ENCODE peak calls at places on chromosome 22, in five cellular contexts. One of them, this sample, is unnamed.

GRCh38 chr22:20174785-20175596 is 24.1 kb upstream of the CCDC188 start:
- DNase-seq in NCI-H460: no peak
- DNase-seq in pancreas: no peak
- DNase-seq in iris pigment epithelial cell: peak; percentile 23
- DNase-seq in cardiac fibroblast: peak; percentile 31
- DNase-seq in this sample: no peak

GRCh38 chr22:19714320-19715252 is at the start of gene SEPTIN5:
- DNase-seq in NCI-H460: no peak
- DNase-seq in iris pigment epithelial cell: no peak
- DNase-seq in cardiac fibroblast: no peak
- DNase-seq in pancreas: no peak
- DNase-seq in this sample: no peak

GRCh38 chr22:21641417-21641794 is 696 bp upstream of the SDF2L1 start:
- DNase-seq in iris pigment epithelial cell: peak; percentile 65
- DNase-seq in NCI-H460: peak; percentile 50
- DNase-seq in cardiac fibroblast: peak; percentile 70
- DNase-seq in pancreas: peak; percentile 65
- DNase-seq in this sample: peak; percentile 69

GRCh38 chr22:19422440-19423301 is 8.9 kb downstream of the HIRA start:
- DNase-seq in cardiac fibroblast: no peak
- DNase-seq in iris pigment epithelial cell: no peak
- DNase-seq in NCI-H460: no peak
- DNase-seq in pancreas: no peak
- DNase-seq in this sample: no peak

GRCh38 chr22:43821606-43822425 is 9.7 kb upstream of the EFCAB6 start:
- DNase-seq in cardiac fibroblast: no peak
- DNase-seq in NCI-H460: no peak
- DNase-seq in iris pigment epithelial cell: no peak
- DNase-seq in pancreas: peak; percentile 8
- DNase-seq in this sample: no peak

GRCh38 chr22:44179989-44180705 is 578 bp upstream of the PARVG start:
- DNase-seq in pancreas: no peak
- DNase-seq in iris pigment epithelial cell: no peak
- DNase-seq in cardiac fibroblast: no peak
- DNase-seq in NCI-H460: no peak
- DNase-seq in this sample: no peak

GRCh38 chr22:40044870-40045834 is 50.4 kb downstream of the FAM83F start:
- DNase-seq in NCI-H460: no peak
- DNase-seq in pancreas: peak; percentile 61
- DNase-seq in cardiac fibroblast: peak; percentile 38
- DNase-seq in iris pigment epithelial cell: peak; percentile 23
- DNase-seq in this sample: peak; percentile 45

GRCh38 chr22:44352378-44353062 is 39.8 kb upstream of the SHISAL1 start:
- DNase-seq in NCI-H460: no peak
- DNase-seq in pancreas: no peak
- DNase-seq in cardiac fibroblast: no peak
- DNase-seq in iris pigment epithelial cell: no peak
- DNase-seq in this sample: no peak

GRCh38 chr22:47154621-47155081 is 392.2 kb downstream of the TBC1D22A start:
- DNase-seq in cardiac fibroblast: peak; percentile 53
- DNase-seq in pancreas: peak; percentile 94
- DNase-seq in NCI-H460: no peak
- DNase-seq in iris pigment epithelial cell: peak; percentile 31
- DNase-seq in this sample: no peak

GRCh38 chr22:30695351-30695762 is 683 bp downstream of the OSBP2 start:
- DNase-seq in NCI-H460: no peak
- DNase-seq in cardiac fibroblast: no peak
- DNase-seq in pancreas: peak; percentile 35
- DNase-seq in iris pigment epithelial cell: no peak
- DNase-seq in this sample: no peak

GRCh38 chr22:36954251-36955014 is 41.0 kb downstream of the CSF2RB start:
- DNase-seq in pancreas: no peak
- DNase-seq in cardiac fibroblast: no peak
- DNase-seq in NCI-H460: no peak
- DNase-seq in iris pigment epithelial cell: no peak
- DNase-seq in this sample: no peak

GRCh38 chr22:23832226-23833016 is 6.4 kb downstream of the DERL3 start:
- DNase-seq in iris pigment epithelial cell: no peak
- DNase-seq in NCI-H460: no peak
- DNase-seq in pancreas: no peak
- DNase-seq in cardiac fibroblast: no peak
- DNase-seq in this sample: no peak

GRCh38 chr22:24496234-24496633 is 1.1 kb downstream of the UPB1 start:
- DNase-seq in cardiac fibroblast: no peak
- DNase-seq in pancreas: no peak
- DNase-seq in NCI-H460: no peak
- DNase-seq in iris pigment epithelial cell: no peak
- DNase-seq in this sample: no peak

GRCh38 chr22:31846161-31847115 is 92.6 kb downstream of the DEPDC5 start:
- DNase-seq in iris pigment epithelial cell: peak; percentile 83
- DNase-seq in NCI-H460: no peak
- DNase-seq in pancreas: no peak
- DNase-seq in cardiac fibroblast: peak; percentile 46
- DNase-seq in this sample: no peak

GRCh38 chr22:43237280-43237679 is 50.3 kb upstream of the TTLL12 start:
- DNase-seq in NCI-H460: no peak
- DNase-seq in iris pigment epithelial cell: no peak
- DNase-seq in cardiac fibroblast: no peak
- DNase-seq in pancreas: peak; percentile 32
- DNase-seq in this sample: no peak

GRCh38 chr22:24141586-24141985 is 39.7 kb upstream of the SUSD2 start:
- DNase-seq in iris pigment epithelial cell: peak; percentile 36
- DNase-seq in pancreas: no peak
- DNase-seq in NCI-H460: no peak
- DNase-seq in cardiac fibroblast: peak; percentile 68
- DNase-seq in this sample: no peak

GRCh38 chr22:20219667-20220628 is 48.2 kb downstream of the RTN4R start:
- DNase-seq in NCI-H460: no peak
- DNase-seq in iris pigment epithelial cell: no peak
- DNase-seq in pancreas: no peak
- DNase-seq in cardiac fibroblast: no peak
- DNase-seq in this sample: no peak

GRCh38 chr22:24761888-24762675 is 12.4 kb downstream of the PIWIL3 start:
- DNase-seq in iris pigment epithelial cell: peak; percentile 33
- DNase-seq in pancreas: no peak
- DNase-seq in NCI-H460: no peak
- DNase-seq in cardiac fibroblast: peak; percentile 38
- DNase-seq in this sample: no peak

GRCh38 chr22:40432167-40432566 is 61.8 kb downstream of the SGSM3 start:
- DNase-seq in iris pigment epithelial cell: no peak
- DNase-seq in NCI-H460: no peak
- DNase-seq in cardiac fibroblast: no peak
- DNase-seq in pancreas: no peak
- DNase-seq in this sample: no peak

GRCh38 chr22:19867617-19868016 is 12.9 kb upstream of the GNB1L start:
- DNase-seq in pancreas: no peak
- DNase-seq in NCI-H460: no peak
- DNase-seq in cardiac fibroblast: no peak
- DNase-seq in iris pigment epithelial cell: no peak
- DNase-seq in this sample: no peak

GRCh38 chr22:39348909-39349505 is 784 bp upstream of the SYNGR1 start:
- DNase-seq in cardiac fibroblast: no peak
- DNase-seq in iris pigment epithelial cell: no peak
- DNase-seq in pancreas: no peak
- DNase-seq in NCI-H460: no peak
- DNase-seq in this sample: no peak

GRCh38 chr22:29306830-29307657 is 594 bp downstream of the GAS2L1 start:
- DNase-seq in cardiac fibroblast: peak; percentile 70
- DNase-seq in NCI-H460: peak; percentile 61
- DNase-seq in pancreas: peak; percentile 76
- DNase-seq in iris pigment epithelial cell: peak; percentile 79
- DNase-seq in this sample: peak; percentile 91

GRCh38 chr22:47591709-47592108 is 829.3 kb downstream of the TBC1D22A start:
- DNase-seq in iris pigment epithelial cell: no peak
- DNase-seq in NCI-H460: no peak
- DNase-seq in cardiac fibroblast: no peak
- DNase-seq in pancreas: no peak
- DNase-seq in this sample: no peak

GRCh38 chr22:45760682-45761081 is 89.0 kb downstream of the ATXN10 start:
- DNase-seq in pancreas: no peak
- DNase-seq in cardiac fibroblast: no peak
- DNase-seq in iris pigment epithelial cell: no peak
- DNase-seq in NCI-H460: no peak
- DNase-seq in this sample: no peak

GRCh38 chr22:49925525-49926128 is 7.2 kb downstream of the CRELD2 start:
- DNase-seq in cardiac fibroblast: no peak
- DNase-seq in NCI-H460: no peak
- DNase-seq in pancreas: no peak
- DNase-seq in iris pigment epithelial cell: no peak
- DNase-seq in this sample: no peak

GRCh38 chr22:19002684-19003038 is 66.6 kb upstream of the PRODH start:
- DNase-seq in pancreas: no peak
- DNase-seq in NCI-H460: no peak
- DNase-seq in iris pigment epithelial cell: no peak
- DNase-seq in cardiac fibroblast: no peak
- DNase-seq in this sample: no peak

GRCh38 chr22:46012182-46012880 is 35.4 kb upstream of the WNT7B start:
- DNase-seq in NCI-H460: no peak
- DNase-seq in cardiac fibroblast: no peak
- DNase-seq in pancreas: no peak
- DNase-seq in iris pigment epithelial cell: no peak
- DNase-seq in this sample: no peak

GRCh38 chr22:45537734-45538181 is 35.1 kb downstream of the FBLN1 start:
- DNase-seq in NCI-H460: no peak
- DNase-seq in pancreas: no peak
- DNase-seq in iris pigment epithelial cell: peak; percentile 85
- DNase-seq in cardiac fibroblast: peak; percentile 71
- DNase-seq in this sample: no peak

GRCh38 chr22:19120829-19121630 is 1.2 kb downstream of the DGCR2 start:
- DNase-seq in pancreas: peak; percentile 67
- DNase-seq in iris pigment epithelial cell: peak; percentile 48
- DNase-seq in NCI-H460: peak; percentile 8
- DNase-seq in cardiac fibroblast: peak; percentile 57
- DNase-seq in this sample: peak; percentile 63